ENCODE peak calls at places on chromosomes 12 and 14, in seven cellular contexts. S is stomach, H is esophagus muscularis mucosa, D is suprapubic skin, W is K562, M is transverse colon, E is upper lobe of left lung. R is an unnamed sample.

GRCh38 chr14:96085369-96085768 is 46.2 kb downstream of the C14orf132 start:
- DNase-seq in W (no peak), E (no peak), S (no peak), D (no peak), H (no peak), M (no peak), R (peak)

GRCh38 chr12:66662179-66662578 is 16.7 kb downstream of the GRIP1 start:
- DNase-seq in W (no peak), S (no peak), E (no peak), M (no peak), D (no peak), H (no peak), R (no peak)

GRCh38 chr14:23068792-23069412 is 11.6 kb upstream of the CDH24 start:
- DNase-seq in S (peak), E (peak), D (peak), M (peak), W (peak), H (no peak), R (peak)

GRCh38 chr12:93802293-93802692 is 125.1 kb downstream of the CRADD start:
- DNase-seq in S (no peak), W (no peak), E (no peak), M (no peak), H (no peak), D (no peak), R (no peak)

GRCh38 chr14:30532264-30532663 is 26.7 kb upstream of the G2E3 start:
- DNase-seq in S (no peak), E (no peak), H (no peak), W (peak), D (no peak), M (no peak), R (no peak)

GRCh38 chr14:101196795-101197590 is 293.5 kb upstream of the RTL1 start:
- DNase-seq in S (peak), D (peak), W (peak), H (peak), E (no peak), M (no peak), R (peak)

GRCh38 chr14:62143235-62143634 is 381.0 kb downstream of the SNAPC1 start:
- DNase-seq in S (no peak), H (no peak), W (no peak), M (no peak), E (no peak), D (no peak), R (no peak)

GRCh38 chr14:69013943-69014782 is 35.1 kb upstream of the ACTN1 start:
- DNase-seq in D (no peak), E (peak), W (no peak), M (peak), H (no peak), S (peak), R (no peak)

GRCh38 chr14:100239840-100240724 is 1.1 kb downstream of the YY1 start:
- DNase-seq in M (peak), S (peak), E (peak), H (peak), D (peak), W (peak), R (peak)

GRCh38 chr14:20334017-20334416 is 938 bp upstream of the CCNB1IP1 start:
- DNase-seq in D (no peak), H (no peak), S (no peak), M (no peak), W (no peak), E (no peak), R (no peak)

GRCh38 chr14:20331048-20331613 is 1.9 kb downstream of the CCNB1IP1 start:
- DNase-seq in H (no peak), S (no peak), M (no peak), E (no peak), W (no peak), D (no peak), R (no peak)

GRCh38 chr14:20332386-20332945 is 613 bp downstream of the CCNB1IP1 start:
- DNase-seq in S (no peak), D (no peak), M (peak), H (no peak), W (peak), E (no peak), R (no peak)

GRCh38 chr14:20329355-20329754 is 3.7 kb downstream of the CCNB1IP1 start:
- DNase-seq in W (no peak), S (no peak), H (no peak), M (no peak), D (no peak), E (no peak), R (no peak)

DNA sequence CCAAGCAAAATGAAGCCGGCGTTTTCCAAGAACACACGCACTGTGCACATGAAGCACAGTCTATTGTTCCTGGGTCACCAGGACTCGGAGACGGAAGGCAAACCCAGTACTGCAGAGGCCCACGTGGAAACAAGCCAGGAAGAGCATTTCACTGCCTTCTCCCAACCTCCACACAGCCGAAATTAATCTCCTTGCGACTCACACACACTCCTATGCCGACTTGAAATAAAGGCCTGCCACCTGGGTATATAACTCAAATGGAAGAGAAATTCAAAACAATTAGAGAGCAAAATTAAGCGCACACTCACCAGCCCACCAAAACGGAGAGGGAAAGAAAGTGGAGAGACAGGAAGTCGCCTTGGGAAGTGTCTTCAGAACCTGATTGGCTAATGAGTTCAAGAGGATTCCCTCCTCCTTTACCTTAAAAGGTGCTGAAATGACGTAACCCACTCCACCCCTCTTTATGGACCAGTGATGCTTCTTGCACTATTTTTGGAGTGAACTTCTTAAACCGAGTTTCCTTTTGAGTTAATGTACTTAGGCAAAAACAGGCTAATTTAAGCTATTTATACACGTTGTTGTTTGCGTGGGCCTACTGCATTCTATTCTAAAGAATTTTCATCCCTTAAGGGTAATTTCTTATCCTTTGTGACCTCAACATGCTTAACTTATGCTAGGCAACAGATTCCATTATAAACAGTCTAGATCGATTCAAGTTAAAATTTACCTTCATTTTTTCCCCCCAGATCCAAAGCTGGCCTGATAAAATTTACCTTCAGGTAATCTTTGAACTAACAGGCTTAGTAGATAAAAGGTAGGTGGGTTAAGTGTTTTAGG is at the start of gene CCNB1IP1:
- DNase-seq in M (peak), S (peak), W (peak), D (no peak), E (peak), H (peak), R (peak)
- TF ChIP-seq POLR2AphosphoS5 in M (peak), S (no peak), W (peak), D (peak), E (peak), H (peak), R (peak)

GRCh38 chr12:51174501-51174900 is 1.6 kb upstream of the TFCP2 start:
- DNase-seq in S (no peak), W (no peak), M (no peak), E (no peak), D (no peak), H (no peak), R (no peak)

GRCh38 chr12:51171884-51172514 is 936 bp downstream of the TFCP2 start:
- DNase-seq in E (peak), D (no peak), W (no peak), H (no peak), M (peak), S (peak), R (no peak)

GRCh38 chr12:51177897-51178296 is 5.0 kb upstream of the TFCP2 start:
- DNase-seq in S (no peak), E (no peak), M (no peak), W (no peak), H (no peak), D (no peak), R (no peak)

GRCh38 chr12:51172515-51173431 is at the start of gene TFCP2:
- DNase-seq in D (peak), E (peak), W (peak), H (peak), S (peak), M (peak), R (peak)
- TF ChIP-seq POLR2A in D (no peak), E (peak), W (peak), H (peak), S (no peak), M (peak), R (peak)

DNA sequence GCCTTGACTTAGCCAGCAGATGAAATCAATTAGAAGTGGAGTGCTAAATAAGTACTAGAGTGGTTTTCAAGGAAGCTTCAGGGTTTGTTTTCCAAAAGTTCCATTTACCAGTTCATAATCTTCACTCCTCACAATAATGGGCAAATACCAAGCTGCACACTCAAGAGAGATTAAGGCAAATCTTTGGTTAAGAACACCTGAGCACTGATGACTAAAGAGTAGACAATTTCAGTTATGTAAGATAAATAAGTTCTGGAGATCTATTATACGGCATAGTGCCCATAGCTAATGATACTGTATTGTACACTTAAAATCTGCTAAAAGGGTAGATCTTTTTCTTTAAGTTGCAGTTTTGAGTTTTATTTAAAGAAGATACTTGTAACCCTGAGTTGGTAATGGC is 125.0 kb downstream of the ARMH4 start:
- DNase-seq in H (no peak), D (no peak), W (no peak), S (no peak), M (no peak), E (no peak), R (no peak)
- TF ChIP-seq EP300 in H (no peak), D (no peak), W (no peak), S (no peak), M (no peak), E (no peak), R (no peak)

DNA sequence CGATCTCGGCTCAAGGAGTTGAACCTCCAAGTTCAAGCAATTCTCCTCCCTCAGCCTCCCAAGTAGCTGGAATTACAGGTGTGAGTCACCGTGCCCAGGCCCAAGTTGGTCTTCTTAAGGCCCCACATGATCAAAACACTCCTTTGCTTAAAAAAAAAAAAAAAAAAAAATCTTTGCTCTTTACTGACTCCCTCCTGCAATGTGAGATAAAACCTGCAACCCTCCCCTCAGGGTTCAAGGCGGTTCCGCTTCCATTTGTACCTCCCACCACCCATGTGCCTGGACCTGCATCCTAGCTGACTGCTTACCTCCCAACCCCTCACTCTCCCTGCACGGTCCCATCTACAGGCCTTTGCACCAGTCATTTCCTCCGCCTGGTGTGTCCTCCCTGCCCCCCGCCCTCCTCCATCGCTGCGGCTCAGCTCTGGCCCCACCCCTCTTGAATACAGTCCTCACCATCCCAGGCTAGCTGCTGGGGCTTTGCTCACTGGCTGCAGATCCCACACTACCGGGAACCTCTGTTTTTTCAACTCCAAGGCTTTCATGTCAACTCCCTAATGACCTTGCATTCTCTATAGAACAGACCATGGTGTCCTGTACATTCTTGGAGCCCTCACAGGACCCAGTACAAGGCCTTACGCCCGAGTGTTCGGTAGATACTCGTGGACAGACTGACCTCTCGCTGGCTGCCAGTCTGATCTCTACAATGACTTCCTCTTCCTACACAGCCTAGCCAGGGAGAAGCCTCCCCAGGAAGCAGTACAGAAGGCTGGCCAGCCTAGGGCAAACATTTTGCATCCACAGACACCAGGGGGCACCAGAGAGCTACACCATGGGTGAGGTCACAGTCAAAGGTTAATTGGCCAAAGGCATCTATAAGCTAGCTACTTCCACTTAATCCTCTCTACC is 14.2 kb upstream of the PNMA1 start:
- DNase-seq in M (peak), W (peak), H (peak), E (peak), D (no peak), S (peak), R (peak)
- TF ChIP-seq POLR2AphosphoS5 in M (peak), W (no peak), H (peak), E (peak), D (no peak), S (peak), R (peak)

DNA sequence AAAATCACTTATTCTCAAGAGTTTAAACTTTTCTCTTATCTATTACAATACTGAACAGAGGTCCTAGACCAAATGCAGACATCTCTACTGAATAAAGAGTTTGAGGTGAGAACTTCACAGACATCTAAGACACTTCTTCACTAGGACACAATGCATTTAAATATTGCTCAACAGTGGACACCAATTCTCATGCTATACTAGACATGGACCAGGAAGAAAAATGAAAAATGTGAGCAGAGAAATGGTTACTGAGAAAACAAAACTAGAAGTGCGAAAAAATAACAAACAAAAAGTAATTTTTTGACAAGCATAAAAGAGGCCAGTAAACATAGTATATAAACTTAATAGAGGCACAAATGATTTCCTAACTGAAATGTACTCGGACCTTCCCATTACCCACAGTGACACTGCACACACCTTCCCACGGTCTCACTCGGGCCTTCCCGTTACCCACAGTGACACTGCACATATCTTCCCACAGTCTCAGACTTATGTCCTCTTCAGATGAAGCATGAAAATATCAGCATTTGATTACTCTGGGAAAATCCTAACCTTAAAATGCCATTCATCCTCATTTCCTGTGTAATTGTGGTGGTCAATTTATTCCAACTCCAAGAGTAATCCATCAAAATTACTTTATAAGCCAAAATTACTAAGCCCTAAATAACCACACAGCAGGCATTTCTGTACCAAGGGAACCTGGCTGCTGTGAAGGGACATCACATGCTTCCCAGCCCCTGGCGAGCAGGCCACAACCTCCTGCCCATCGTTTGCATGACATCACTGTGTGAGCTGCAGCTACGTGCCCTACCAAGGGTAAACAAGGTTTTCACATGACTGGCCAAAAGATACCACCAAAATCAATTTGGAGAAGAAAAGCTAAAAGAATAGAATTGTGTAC is 6.4 kb downstream of the SLC15A4 start:
- DNase-seq in E (peak), H (no peak), W (no peak), M (peak), D (no peak), S (peak), R (peak)
- TF ChIP-seq POLR2A in E (no peak), H (no peak), W (no peak), M (no peak), D (no peak), S (no peak), R (no peak)

DNA sequence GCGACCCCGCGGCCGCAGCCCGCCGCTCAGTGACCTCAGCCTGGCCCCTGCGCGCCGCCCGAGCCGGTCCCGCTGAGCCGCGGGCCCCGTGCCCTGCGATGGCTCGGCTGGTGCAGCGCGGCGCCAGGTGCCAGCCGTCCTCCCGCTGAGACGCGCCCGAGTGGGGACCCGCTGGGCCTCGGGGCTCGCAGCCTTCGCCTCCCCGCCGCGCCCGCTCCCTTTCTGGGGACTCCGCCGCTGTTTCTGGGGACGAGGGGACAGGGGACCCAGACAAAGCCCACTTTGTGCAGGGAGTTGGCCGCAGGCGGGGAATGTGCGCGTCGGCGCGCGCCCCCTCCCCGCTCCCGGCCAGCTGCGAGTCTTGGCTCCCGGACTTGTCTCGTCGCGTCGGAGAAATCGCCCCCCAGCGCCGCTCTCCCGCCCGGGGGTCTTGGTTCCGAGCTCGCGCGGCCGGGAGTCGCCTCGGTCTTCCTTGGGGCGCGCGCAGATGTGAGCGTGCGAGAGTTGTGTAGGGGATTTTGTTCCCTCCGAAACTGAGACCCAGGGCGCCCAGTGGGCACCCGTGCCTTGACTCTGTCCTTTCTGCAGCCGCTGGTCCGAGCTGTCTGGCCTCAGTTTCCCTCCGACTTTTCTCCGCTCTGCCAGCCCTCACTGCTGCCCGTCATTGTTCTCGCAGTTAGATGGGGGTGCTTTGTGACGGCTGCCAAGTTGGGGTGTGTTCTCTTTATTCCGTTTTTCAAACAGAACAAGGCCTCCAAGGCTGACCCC is 765 bp downstream of the VASH1 start:
- DNase-seq in M (no peak), W (no peak), S (no peak), E (no peak), D (peak), H (peak), R (no peak)
- TF ChIP-seq EP300 in M (no peak), W (no peak), S (no peak), E (no peak), D (no peak), H (no peak), R (no peak)

GRCh38 chr14:67512463-67513134 is 20.5 kb upstream of the PLEKHH1 start:
- DNase-seq in W (no peak), H (no peak), E (no peak), S (no peak), M (no peak), D (no peak), R (no peak)

GRCh38 chr14:67508973-67509372 is 20.5 kb upstream of the TMEM229B start:
- DNase-seq in M (no peak), D (no peak), H (no peak), E (no peak), S (no peak), W (no peak), R (no peak)

GRCh38 chr14:67510836-67511235 is 22.3 kb upstream of the PLEKHH1 start:
- DNase-seq in W (no peak), D (no peak), H (no peak), S (no peak), E (no peak), M (no peak), R (no peak)

GRCh38 chr14:67513631-67514108 is 19.4 kb upstream of the PLEKHH1 start:
- DNase-seq in H (no peak), D (no peak), E (no peak), W (no peak), S (no peak), M (peak), R (no peak)

GRCh38 chr14:67510121-67510520 is 21.6 kb upstream of the TMEM229B start:
- DNase-seq in W (no peak), M (no peak), H (no peak), S (no peak), E (no peak), D (no peak), R (no peak)
- TF ChIP-seq POLR2AphosphoS5 in W (no peak), M (no peak), H (no peak), S (no peak), E (no peak), D (no peak), R (no peak)

GRCh38 chr14:103538291-103539055 is 9.5 kb downstream of the TRMT61A start:
- DNase-seq in W (no peak), M (no peak), D (no peak), S (peak), H (no peak), E (no peak), R (peak)
- TF ChIP-seq POLR2A in W (peak), M (no peak), D (no peak), S (no peak), H (no peak), E (no peak), R (no peak)

GRCh38 chr12:114625294-114625851 is 58.6 kb downstream of the TBX3 start:
- DNase-seq in D (no peak), S (peak), H (no peak), M (peak), E (peak), W (peak), R (no peak)
- TF ChIP-seq EP300 in D (no peak), S (no peak), H (no peak), M (no peak), E (no peak), W (no peak), R (no peak)

R was measured in sigmoid colon.